ENCODE peak calls at places on chromosomes 16 and 17, in six cellular contexts. G, V, N, Y, R and I are unnamed samples.

GRCh38 chr16:85169333-85170065 is 57.2 kb upstream of the CIBAR2 start:
- DNase-seq in G (no peak), V (no peak), N (peak), Y (no peak), R (no peak), I (peak)

GRCh38 chr16:70694088-70694487 is 8.2 kb upstream of the MTSS2 start:
- DNase-seq in G (no peak), V (no peak), N (no peak), Y (no peak), R (no peak), I (no peak)

GRCh38 chr17:80237386-80237785 is 17.2 kb downstream of the SLC26A11 start:
- DNase-seq in G (no peak), V (no peak), N (no peak), Y (no peak), R (no peak), I (no peak)

GRCh38 chr17:73658821-73659220 is 14.6 kb upstream of the SDK2 start:
- DNase-seq in G (no peak), V (no peak), N (no peak), Y (no peak), R (no peak), I (no peak)

GRCh38 chr17:1170739-1171138 is 9.0 kb downstream of the ABR start:
- DNase-seq in G (no peak), V (no peak), N (no peak), Y (no peak), R (no peak), I (no peak)

GRCh38 chr16:5336898-5337297 is 239.3 kb upstream of the EEF2KMT start:
- DNase-seq in G (no peak), V (no peak), N (no peak), Y (no peak), R (no peak), I (no peak)

GRCh38 chr17:56142325-56142724 is 10.9 kb upstream of the ANKFN1 start:
- DNase-seq in G (no peak), V (no peak), N (no peak), Y (no peak), R (no peak), I (no peak)

GRCh38 chr17:74750327-74751069 is 2.1 kb downstream of the NHERF1 start:
- DNase-seq in G (peak), V (peak), N (peak), Y (no peak), R (no peak), I (no peak)

GRCh38 chr16:67641779-67642708 is 2.9 kb upstream of the CARMIL2 start:
- DNase-seq in G (no peak), V (no peak), N (peak), Y (no peak), R (no peak), I (no peak)

GRCh38 chr17:44137891-44138709 is 3.6 kb upstream of the HROB start:
- DNase-seq in G (peak), V (peak), N (peak), Y (peak), R (peak), I (peak)

GRCh38 chr17:29835438-29836351 is 94.3 kb downstream of the SSH2 start:
- DNase-seq in G (no peak), V (no peak), N (peak), Y (no peak), R (no peak), I (no peak)

GRCh38 chr17:77840156-77840555 is 118.3 kb upstream of the TNRC6C start:
- DNase-seq in G (peak), V (no peak), N (no peak), Y (no peak), R (no peak), I (peak)

GRCh38 chr16:47488051-47488450 is 26.9 kb downstream of the PHKB start:
- DNase-seq in G (no peak), V (no peak), N (no peak), Y (no peak), R (no peak), I (no peak)

GRCh38 chr16:47492036-47492427 is 30.9 kb downstream of the PHKB start:
- DNase-seq in G (no peak), V (no peak), N (no peak), Y (no peak), R (no peak), I (no peak)

GRCh38 chr16:47493358-47494337 is 32.5 kb downstream of the PHKB start:
- DNase-seq in G (no peak), V (peak), N (no peak), Y (no peak), R (no peak), I (no peak)

GRCh38 chr16:47490471-47490870 is 29.3 kb downstream of the PHKB start:
- DNase-seq in G (no peak), V (no peak), N (no peak), Y (no peak), R (no peak), I (no peak)

GRCh38 chr16:47492428-47493357 is 31.6 kb downstream of the PHKB start:
- DNase-seq in G (no peak), V (peak), N (peak), Y (peak), R (peak), I (peak)
- TF ChIP-seq POLR2A in G (no peak), V (peak), N (peak), Y (peak), R (no peak), I (no peak)

GRCh38 chr17:42276609-42277341 is 584 bp upstream of the STAT5B start:
- DNase-seq in G (peak), V (peak), N (peak), Y (peak), R (peak), I (peak)

GRCh38 chr17:42274812-42275526 is 1.2 kb downstream of the STAT5B start:
- DNase-seq in G (no peak), V (no peak), N (peak), Y (no peak), R (no peak), I (peak)

GRCh38 chr17:42275527-42276358 is 448 bp downstream of the STAT5B start:
- DNase-seq in G (no peak), V (peak), N (peak), Y (no peak), R (no peak), I (peak)

GRCh38 chr17:42276359-42276608 is at the start of gene STAT5B:
- DNase-seq in G (peak), V (peak), N (peak), Y (peak), R (peak), I (peak)

DNA sequence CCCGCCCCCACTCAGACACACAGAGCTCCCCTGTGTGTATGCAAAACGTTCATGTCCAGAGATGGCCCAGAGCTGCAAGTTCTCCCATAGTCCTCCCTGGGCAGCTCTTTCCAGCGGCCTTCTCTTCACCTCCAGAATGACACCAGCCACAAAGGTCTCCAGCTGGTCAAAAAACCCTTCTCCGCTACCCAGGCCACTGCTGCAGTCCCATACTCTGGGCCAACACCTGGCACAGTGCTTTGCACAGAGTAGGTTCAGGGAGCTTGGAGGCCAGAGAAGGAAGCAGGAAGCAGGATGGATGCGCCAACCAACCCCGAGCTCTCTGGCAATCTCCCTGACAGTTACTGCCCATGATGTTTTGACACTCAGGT is 1.1 kb upstream of the STAT5B start:
- DNase-seq in G (no peak), V (no peak), N (no peak), Y (no peak), R (no peak), I (no peak)
- TF ChIP-seq POLR2A in G (no peak), V (no peak), N (no peak), Y (no peak), R (no peak), I (no peak)

DNA sequence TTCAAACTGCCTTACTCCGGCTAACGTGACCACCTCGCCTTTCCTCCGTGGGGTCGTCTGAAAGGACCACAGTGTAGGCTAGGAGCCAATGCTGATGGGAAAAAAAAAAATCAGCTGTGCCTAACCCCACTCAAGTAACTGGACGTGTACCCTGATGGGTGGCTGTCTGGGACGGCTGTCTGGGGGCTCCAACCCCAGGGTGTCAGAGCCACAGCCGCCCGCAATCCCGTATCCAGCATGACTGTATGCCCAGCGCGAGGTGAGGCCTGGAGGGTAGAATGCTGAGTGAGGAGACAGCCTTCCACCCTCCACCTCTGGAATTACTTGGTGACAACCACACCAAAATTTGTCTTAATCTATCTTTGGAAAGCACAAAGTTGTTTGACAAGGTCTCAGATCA is 2.8 kb downstream of the CSNK1D start:
- DNase-seq in G (no peak), V (no peak), N (no peak), Y (no peak), R (no peak), I (no peak)
- TF ChIP-seq POLR2A in G (no peak), V (no peak), N (no peak), Y (no peak), R (no peak), I (no peak)

GRCh38 chr16:75658175-75658574 is 10.6 kb downstream of the TERF2IP start:
- DNase-seq in G (no peak), V (no peak), N (no peak), Y (no peak), R (no peak), I (no peak)
- TF ChIP-seq POLR2A in G (no peak), V (no peak), N (no peak), Y (no peak), R (no peak), I (no peak)

DNA sequence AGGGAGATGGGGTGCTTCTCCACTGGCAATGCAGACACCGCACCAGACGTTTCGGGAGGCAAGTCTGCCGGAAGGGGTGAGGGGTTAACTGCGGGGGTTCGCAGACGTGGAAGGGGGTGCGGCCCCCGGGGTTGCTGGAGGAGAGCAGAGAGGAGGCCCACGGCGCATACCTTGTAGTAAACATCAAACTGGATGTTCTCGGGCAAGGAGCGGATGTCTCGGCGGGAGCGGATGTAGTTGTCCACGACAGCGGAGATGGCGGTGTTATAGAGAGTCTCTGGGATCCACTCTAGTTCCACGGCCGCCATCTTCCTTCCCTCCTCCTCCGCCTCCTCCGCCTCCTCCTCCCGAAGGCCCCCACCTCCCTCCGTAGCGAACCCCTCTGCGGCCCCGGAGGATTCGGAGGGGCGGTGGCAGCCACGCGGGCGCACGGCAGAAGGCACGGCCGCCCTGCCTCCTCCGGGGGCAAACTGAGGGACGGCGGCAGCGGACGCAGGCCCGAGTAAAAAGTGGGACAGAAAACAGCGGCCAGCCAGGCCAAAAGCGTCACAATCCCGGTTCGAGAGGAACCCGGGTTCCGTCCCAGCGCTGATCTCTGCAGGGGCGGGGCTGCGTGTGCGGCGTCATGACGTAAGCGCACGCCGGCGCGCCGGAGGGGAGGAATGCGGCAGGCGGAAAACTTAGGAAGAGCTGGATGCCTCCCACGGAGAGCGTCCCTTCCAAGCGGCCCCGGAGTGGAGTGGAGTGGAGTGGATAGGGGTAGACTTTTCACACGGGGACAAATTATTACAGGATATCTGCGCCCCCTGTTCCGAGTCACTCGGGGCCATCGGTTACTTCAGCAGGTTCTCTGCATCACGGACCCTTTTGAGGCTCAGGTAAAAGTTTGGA is at the start of gene APPBP2:
- DNase-seq in G (peak), V (peak), N (peak), Y (peak), R (peak), I (peak)
- TF ChIP-seq POLR2A in G (peak), V (peak), N (peak), Y (peak), R (no peak), I (peak)

GRCh38 chr17:63830278-63830677 is 2.8 kb upstream of the FTSJ3 start:
- DNase-seq in G (no peak), V (no peak), N (no peak), Y (no peak), R (no peak), I (no peak)
- TF ChIP-seq POLR2A in G (no peak), V (no peak), N (no peak), Y (no peak), R (no peak), I (no peak)

DNA sequence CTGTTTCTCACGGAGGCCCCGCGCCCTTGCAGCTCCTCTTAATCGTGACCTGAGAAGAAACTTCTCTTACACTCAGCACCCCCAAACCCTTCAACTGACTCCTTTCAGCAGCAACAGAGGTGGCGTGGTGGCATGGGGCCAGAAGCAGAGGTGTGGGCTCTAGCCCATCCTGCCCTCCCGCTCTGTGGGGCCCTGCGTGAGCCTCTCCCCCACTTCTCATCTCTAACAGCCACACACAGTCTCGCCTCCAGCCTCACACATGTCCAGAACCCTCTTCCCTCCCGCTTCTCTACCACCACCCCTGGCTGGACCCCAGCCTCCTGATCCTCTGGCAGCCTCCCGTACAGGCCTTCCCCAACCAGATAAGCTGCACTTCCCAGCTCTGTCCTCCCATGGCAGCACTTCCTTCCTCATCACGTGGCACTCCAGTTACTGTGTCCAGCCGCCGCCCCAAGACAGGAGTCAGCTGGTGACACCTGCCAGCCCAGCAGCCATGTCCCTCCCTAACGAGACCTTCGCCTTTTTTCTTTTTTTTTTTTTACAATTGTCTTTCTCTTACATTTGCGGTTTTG is 30.5 kb downstream of the NSMCE1 start:
- DNase-seq in G (no peak), V (peak), N (no peak), Y (no peak), R (peak), I (peak)
- TF ChIP-seq POLR2A in G (no peak), V (no peak), N (no peak), Y (no peak), R (no peak), I (no peak)

GRCh38 chr17:68101075-68101991 is 65.8 kb downstream of the KPNA2 start:
- DNase-seq in G (peak), V (peak), N (peak), Y (peak), R (peak), I (peak)
- TF ChIP-seq POLR2A in G (peak), V (peak), N (peak), Y (peak), R (no peak), I (peak)

GRCh38 chr17:76565728-76566612 is 19.7 kb downstream of the ST6GALNAC2 start:
- DNase-seq in G (no peak), V (peak), N (no peak), Y (no peak), R (no peak), I (no peak)
- TF ChIP-seq POLR2A in G (no peak), V (peak), N (no peak), Y (no peak), R (no peak), I (no peak)

GRCh38 chr17:63832455-63832854 is 5.0 kb upstream of the FTSJ3 start:
- DNase-seq in G (no peak), V (no peak), N (no peak), Y (no peak), R (no peak), I (no peak)
- TF ChIP-seq POLR2A in G (no peak), V (no peak), N (no peak), Y (no peak), R (no peak), I (no peak)